ENCODE peak calls at places on chromosomes 4 and X, in ten cellular contexts. One of them, this sample, is unnamed. For H3K27me3 and H3K36me3, the result is how much of the 10 kb centered on the place peaks cover.

GRCh38 chrX:38864165-38864564 is 62.9 kb downstream of the MID1IP1 start:
- DNase-seq in tibial artery: no peak
- DNase-seq in upper lobe of right lung: no peak
- DNase-seq in uterus: no peak
- DNase-seq in ascending aorta: no peak
- DNase-seq in left ventricle myocardium inferior: no peak
- DNase-seq in colonic mucosa: no peak
- DNase-seq in kidney epithelial cell: no peak
- DNase-seq in cardiac muscle cell: peak
- DNase-seq in psoas muscle: no peak
- DNase-seq in this sample: no peak

GRCh38 chrX:154805696-154806091 is 409 bp upstream of the MPP1 start:
- DNase-seq in tibial artery: no peak
- DNase-seq in upper lobe of right lung: no peak
- DNase-seq in uterus: no peak
- DNase-seq in ascending aorta: no peak
- DNase-seq in left ventricle myocardium inferior: no peak
- DNase-seq in colonic mucosa: no peak
- DNase-seq in kidney epithelial cell: no peak
- DNase-seq in cardiac muscle cell: peak
- DNase-seq in psoas muscle: no peak
- DNase-seq in this sample: no peak

GRCh38 chrX:11791537-11791936 is 33.5 kb downstream of the MSL3 start:
- DNase-seq in tibial artery: no peak
- DNase-seq in upper lobe of right lung: no peak
- DNase-seq in uterus: no peak
- DNase-seq in ascending aorta: no peak
- DNase-seq in left ventricle myocardium inferior: no peak
- DNase-seq in colonic mucosa: no peak
- DNase-seq in kidney epithelial cell: no peak
- DNase-seq in cardiac muscle cell: no peak
- DNase-seq in psoas muscle: no peak
- DNase-seq in this sample: no peak

GRCh38 chr4:52628974-52629373 is 30.1 kb downstream of the USP46 start:
- DNase-seq in tibial artery: no peak
- DNase-seq in upper lobe of right lung: no peak
- DNase-seq in uterus: no peak
- DNase-seq in ascending aorta: no peak
- DNase-seq in left ventricle myocardium inferior: no peak
- DNase-seq in colonic mucosa: no peak
- DNase-seq in kidney epithelial cell: no peak
- DNase-seq in cardiac muscle cell: no peak
- DNase-seq in psoas muscle: no peak
- DNase-seq in this sample: no peak

GRCh38 chr4:137960371-137961050 is 281.6 kb downstream of the SLC7A11 start:
- DNase-seq in tibial artery: no peak
- DNase-seq in upper lobe of right lung: no peak
- DNase-seq in uterus: no peak
- DNase-seq in ascending aorta: no peak
- DNase-seq in left ventricle myocardium inferior: no peak
- DNase-seq in colonic mucosa: no peak
- DNase-seq in kidney epithelial cell: peak
- DNase-seq in cardiac muscle cell: peak
- DNase-seq in psoas muscle: no peak
- DNase-seq in this sample: peak

GRCh38 chr4:26171953-26172352 is 148.9 kb upstream of the RBPJ start:
- DNase-seq in tibial artery: no peak
- DNase-seq in upper lobe of right lung: no peak
- DNase-seq in uterus: peak
- DNase-seq in ascending aorta: no peak
- DNase-seq in left ventricle myocardium inferior: no peak
- DNase-seq in colonic mucosa: no peak
- DNase-seq in kidney epithelial cell: peak
- DNase-seq in cardiac muscle cell: peak
- DNase-seq in psoas muscle: no peak
- DNase-seq in this sample: peak

GRCh38 chr4:48681856-48682255 is 98.2 kb downstream of the FRYL start:
- DNase-seq in tibial artery: no peak
- DNase-seq in upper lobe of right lung: no peak
- DNase-seq in uterus: no peak
- DNase-seq in ascending aorta: no peak
- DNase-seq in left ventricle myocardium inferior: no peak
- DNase-seq in colonic mucosa: no peak
- DNase-seq in kidney epithelial cell: no peak
- DNase-seq in cardiac muscle cell: peak
- DNase-seq in psoas muscle: no peak
- DNase-seq in this sample: no peak

GRCh38 chrX:9515973-9516538 is 51.2 kb downstream of the TBL1X start:
- DNase-seq in tibial artery: no peak
- DNase-seq in upper lobe of right lung: no peak
- DNase-seq in uterus: no peak
- DNase-seq in ascending aorta: no peak
- DNase-seq in left ventricle myocardium inferior: no peak
- DNase-seq in colonic mucosa: no peak
- DNase-seq in kidney epithelial cell: no peak
- DNase-seq in cardiac muscle cell: peak
- DNase-seq in psoas muscle: no peak
- DNase-seq in this sample: no peak

GRCh38 chr4:38911257-38911656 is 43.7 kb downstream of the FAM114A1 start:
- DNase-seq in tibial artery: no peak
- DNase-seq in upper lobe of right lung: no peak
- DNase-seq in uterus: no peak
- DNase-seq in ascending aorta: no peak
- DNase-seq in left ventricle myocardium inferior: no peak
- DNase-seq in colonic mucosa: no peak
- DNase-seq in kidney epithelial cell: no peak
- DNase-seq in cardiac muscle cell: no peak
- DNase-seq in psoas muscle: no peak
- DNase-seq in this sample: no peak

GRCh38 chr4:38279650-38280322 is 319.6 kb downstream of the PTTG2 start:
- DNase-seq in tibial artery: no peak
- DNase-seq in upper lobe of right lung: no peak
- DNase-seq in uterus: no peak
- DNase-seq in ascending aorta: no peak
- DNase-seq in left ventricle myocardium inferior: no peak
- DNase-seq in colonic mucosa: peak
- DNase-seq in kidney epithelial cell: no peak
- DNase-seq in cardiac muscle cell: no peak
- DNase-seq in psoas muscle: no peak
- DNase-seq in this sample: no peak

GRCh38 chrX:65596270-65596669 is 61.7 kb upstream of the LAS1L start:
- DNase-seq in tibial artery: peak
- DNase-seq in upper lobe of right lung: no peak
- DNase-seq in uterus: peak
- DNase-seq in ascending aorta: peak
- DNase-seq in left ventricle myocardium inferior: no peak
- DNase-seq in colonic mucosa: no peak
- DNase-seq in kidney epithelial cell: no peak
- DNase-seq in cardiac muscle cell: peak
- DNase-seq in psoas muscle: no peak
- DNase-seq in this sample: peak

GRCh38 chrX:65601126-65601525 is 66.3 kb upstream of the MSN start:
- DNase-seq in tibial artery: no peak
- DNase-seq in upper lobe of right lung: no peak
- DNase-seq in uterus: no peak
- DNase-seq in ascending aorta: no peak
- DNase-seq in left ventricle myocardium inferior: no peak
- DNase-seq in colonic mucosa: peak
- DNase-seq in kidney epithelial cell: no peak
- DNase-seq in cardiac muscle cell: no peak
- DNase-seq in psoas muscle: no peak
- DNase-seq in this sample: no peak

GRCh38 chrX:65598559-65599147 is 64.1 kb upstream of the LAS1L start:
- DNase-seq in tibial artery: no peak
- DNase-seq in upper lobe of right lung: no peak
- DNase-seq in uterus: no peak
- DNase-seq in ascending aorta: no peak
- DNase-seq in left ventricle myocardium inferior: no peak
- DNase-seq in colonic mucosa: no peak
- DNase-seq in kidney epithelial cell: no peak
- DNase-seq in cardiac muscle cell: no peak
- DNase-seq in psoas muscle: no peak
- DNase-seq in this sample: no peak

GRCh38 chrX:65601530-65602281 is 65.7 kb upstream of the MSN start:
- DNase-seq in tibial artery: peak
- DNase-seq in upper lobe of right lung: peak
- DNase-seq in uterus: peak
- DNase-seq in ascending aorta: peak
- DNase-seq in left ventricle myocardium inferior: peak
- DNase-seq in colonic mucosa: peak
- DNase-seq in kidney epithelial cell: no peak
- DNase-seq in cardiac muscle cell: peak
- DNase-seq in psoas muscle: peak
- DNase-seq in this sample: peak

GRCh38 chrX:65600106-65600505 is 65.5 kb upstream of the LAS1L start:
- DNase-seq in tibial artery: no peak
- DNase-seq in upper lobe of right lung: no peak
- DNase-seq in uterus: no peak
- DNase-seq in ascending aorta: no peak
- DNase-seq in left ventricle myocardium inferior: no peak
- DNase-seq in colonic mucosa: peak
- DNase-seq in kidney epithelial cell: no peak
- DNase-seq in cardiac muscle cell: no peak
- DNase-seq in psoas muscle: no peak
- DNase-seq in this sample: no peak
- H3K27me3 ChIP-seq in tibial artery: under half
- H3K27me3 ChIP-seq in upper lobe of right lung: under half
- H3K27me3 ChIP-seq in uterus: under half
- H3K27me3 ChIP-seq in ascending aorta: under half
- H3K27me3 ChIP-seq in left ventricle myocardium inferior: under half
- H3K27me3 ChIP-seq in colonic mucosa: under half
- H3K27me3 ChIP-seq in kidney epithelial cell: under half
- H3K27me3 ChIP-seq in cardiac muscle cell: under half
- H3K27me3 ChIP-seq in psoas muscle: under half
- H3K27me3 ChIP-seq in this sample: under half

GRCh38 chr4:135601351-135601750 is 1399.8 kb upstream of the PABPC4L start:
- DNase-seq in tibial artery: no peak
- DNase-seq in upper lobe of right lung: no peak
- DNase-seq in uterus: no peak
- DNase-seq in ascending aorta: no peak
- DNase-seq in left ventricle myocardium inferior: no peak
- DNase-seq in colonic mucosa: no peak
- DNase-seq in kidney epithelial cell: no peak
- DNase-seq in cardiac muscle cell: no peak
- DNase-seq in psoas muscle: no peak
- DNase-seq in this sample: no peak
- TF ChIP-seq CTCF in tibial artery: no peak
- TF ChIP-seq CTCF in upper lobe of right lung: no peak
- TF ChIP-seq CTCF in uterus: no peak
- TF ChIP-seq CTCF in ascending aorta: no peak
- TF ChIP-seq CTCF in left ventricle myocardium inferior: no peak
- TF ChIP-seq CTCF in colonic mucosa: no peak
- TF ChIP-seq CTCF in kidney epithelial cell: no peak
- TF ChIP-seq CTCF in cardiac muscle cell: no peak
- TF ChIP-seq CTCF in psoas muscle: no peak
- TF ChIP-seq CTCF in this sample: no peak

DNA sequence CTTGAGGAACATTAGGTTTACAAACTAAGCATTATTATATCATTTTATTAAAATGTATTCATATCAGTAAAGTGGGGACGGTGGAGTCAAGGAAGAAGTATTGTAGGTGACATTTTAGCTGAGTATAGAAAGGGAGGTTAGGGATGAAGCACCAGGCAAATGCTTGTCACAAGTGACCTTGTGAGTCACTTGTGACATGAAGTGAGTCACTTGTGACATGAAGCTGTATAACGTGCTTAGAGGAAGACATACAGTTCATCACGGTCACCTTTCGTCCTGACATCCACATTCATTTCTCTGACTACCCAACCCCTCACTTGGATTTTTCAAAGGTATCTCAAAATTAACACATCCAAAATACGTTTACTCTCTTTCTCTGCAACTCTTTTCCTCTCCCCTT is 1034.8 kb downstream of the DMD start:
- DNase-seq in tibial artery: no peak
- DNase-seq in upper lobe of right lung: no peak
- DNase-seq in uterus: no peak
- DNase-seq in ascending aorta: no peak
- DNase-seq in left ventricle myocardium inferior: no peak
- DNase-seq in colonic mucosa: no peak
- DNase-seq in kidney epithelial cell: no peak
- DNase-seq in cardiac muscle cell: no peak
- DNase-seq in psoas muscle: no peak
- DNase-seq in this sample: no peak
- H3K36me3 ChIP-seq in tibial artery: under half
- H3K36me3 ChIP-seq in upper lobe of right lung: under half
- H3K36me3 ChIP-seq in uterus: under half
- H3K36me3 ChIP-seq in ascending aorta: under half
- H3K36me3 ChIP-seq in left ventricle myocardium inferior: under half
- H3K36me3 ChIP-seq in colonic mucosa: under half
- H3K36me3 ChIP-seq in kidney epithelial cell: under half
- H3K36me3 ChIP-seq in cardiac muscle cell: under half
- H3K36me3 ChIP-seq in psoas muscle: under half
- H3K36me3 ChIP-seq in this sample: under half

GRCh38 chrX:124435616-124436015 is 89.3 kb downstream of the SH2D1A start:
- DNase-seq in tibial artery: no peak
- DNase-seq in upper lobe of right lung: no peak
- DNase-seq in uterus: no peak
- DNase-seq in ascending aorta: no peak
- DNase-seq in left ventricle myocardium inferior: no peak
- DNase-seq in colonic mucosa: no peak
- DNase-seq in kidney epithelial cell: no peak
- DNase-seq in cardiac muscle cell: no peak
- DNase-seq in psoas muscle: no peak
- DNase-seq in this sample: no peak
- H3K27me3 ChIP-seq in tibial artery: under half
- H3K27me3 ChIP-seq in upper lobe of right lung: under half
- H3K27me3 ChIP-seq in uterus: under half
- H3K27me3 ChIP-seq in ascending aorta: under half
- H3K27me3 ChIP-seq in left ventricle myocardium inferior: under half
- H3K27me3 ChIP-seq in colonic mucosa: under half
- H3K27me3 ChIP-seq in kidney epithelial cell: under half
- H3K27me3 ChIP-seq in cardiac muscle cell: under half
- H3K27me3 ChIP-seq in psoas muscle: under half
- H3K27me3 ChIP-seq in this sample: under half

GRCh38 chr4:113248320-113248719 is 198.9 kb downstream of the ANK2 start:
- DNase-seq in tibial artery: no peak
- DNase-seq in upper lobe of right lung: no peak
- DNase-seq in uterus: no peak
- DNase-seq in ascending aorta: no peak
- DNase-seq in left ventricle myocardium inferior: no peak
- DNase-seq in colonic mucosa: no peak
- DNase-seq in kidney epithelial cell: no peak
- DNase-seq in cardiac muscle cell: no peak
- DNase-seq in psoas muscle: no peak
- DNase-seq in this sample: no peak
- TF ChIP-seq CTCF in tibial artery: no peak
- TF ChIP-seq CTCF in upper lobe of right lung: no peak
- TF ChIP-seq CTCF in uterus: no peak
- TF ChIP-seq CTCF in ascending aorta: no peak
- TF ChIP-seq CTCF in left ventricle myocardium inferior: peak
- TF ChIP-seq CTCF in colonic mucosa: no peak
- TF ChIP-seq CTCF in kidney epithelial cell: no peak
- TF ChIP-seq CTCF in cardiac muscle cell: no peak
- TF ChIP-seq CTCF in psoas muscle: peak
- TF ChIP-seq CTCF in this sample: peak

DNA sequence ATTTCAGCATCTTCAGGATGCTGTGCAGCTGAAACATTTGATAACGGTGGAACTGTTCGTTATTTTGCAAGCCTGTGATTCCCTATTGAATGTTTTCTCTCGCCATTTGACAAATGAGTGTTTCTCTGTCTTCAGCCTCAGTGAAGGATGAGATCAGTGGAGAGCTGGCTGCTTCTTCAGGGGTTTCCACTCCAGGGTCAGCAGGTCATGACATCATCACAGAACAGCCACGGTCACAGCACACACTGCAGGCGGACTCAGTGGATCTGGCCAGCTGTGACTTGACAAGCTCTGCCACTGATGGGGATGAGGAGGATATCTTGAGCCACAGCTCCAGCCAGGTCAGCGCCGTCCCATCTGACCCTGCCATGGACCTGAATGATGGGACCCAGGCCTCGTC is 52.6 kb downstream of the HTT start:
- DNase-seq in tibial artery: no peak
- DNase-seq in upper lobe of right lung: no peak
- DNase-seq in uterus: no peak
- DNase-seq in ascending aorta: no peak
- DNase-seq in left ventricle myocardium inferior: no peak
- DNase-seq in colonic mucosa: no peak
- DNase-seq in kidney epithelial cell: no peak
- DNase-seq in cardiac muscle cell: no peak
- DNase-seq in psoas muscle: no peak
- DNase-seq in this sample: no peak
- H3K36me3 ChIP-seq in tibial artery: under half
- H3K36me3 ChIP-seq in upper lobe of right lung: half or more
- H3K36me3 ChIP-seq in uterus: under half
- H3K36me3 ChIP-seq in ascending aorta: under half
- H3K36me3 ChIP-seq in left ventricle myocardium inferior: half or more
- H3K36me3 ChIP-seq in colonic mucosa: under half
- H3K36me3 ChIP-seq in kidney epithelial cell: under half
- H3K36me3 ChIP-seq in cardiac muscle cell: under half
- H3K36me3 ChIP-seq in psoas muscle: half or more
- H3K36me3 ChIP-seq in this sample: under half

This sample was measured in brain microvascular endothelial cell.